ENCODE peak calls at places on chromosome 21, in seven cellular contexts. N, G, Q, V, A, S and C are unnamed samples. For H3K4me1, the result is how much of the 10 kb centered on the place peaks cover.

GRCh38 chr21:36881223-36881622 is 85.2 kb downstream of the HLCS start:
- DNase-seq in S (no peak), N (no peak), G (no peak), Q (no peak), A (no peak), V (peak), C (peak)

GRCh38 chr21:43924421-43925095 is 59.5 kb downstream of the AGPAT3 start:
- DNase-seq in S (no peak), G (no peak), N (no peak), V (no peak), Q (no peak), A (no peak), C (no peak)

GRCh38 chr21:25626752-25627151 is 12.3 kb upstream of the JAM2 start:
- DNase-seq in A (no peak), G (peak), S (no peak), V (no peak), N (no peak), Q (peak), C (no peak)

GRCh38 chr21:21084179-21084578 is 86.0 kb downstream of the NCAM2 start:
- DNase-seq in A (no peak), N (no peak), S (no peak), Q (no peak), G (no peak), V (peak), C (no peak)

GRCh38 chr21:36854391-36854790 is 112.1 kb downstream of the HLCS start:
- DNase-seq in A (no peak), V (peak), S (no peak), G (no peak), Q (no peak), N (peak), C (no peak)

GRCh38 chr21:35923971-35924370 is 136.4 kb downstream of the SETD4 start:
- DNase-seq in A (no peak), G (no peak), Q (no peak), N (no peak), V (no peak), S (no peak), C (no peak)

GRCh38 chr21:34077888-34078287 is 4.5 kb downstream of the MRPS6 start:
- DNase-seq in Q (no peak), S (no peak), A (no peak), V (no peak), N (no peak), G (no peak), C (no peak)

GRCh38 chr21:45996311-45997204 is 15.0 kb downstream of the COL6A1 start:
- DNase-seq in G (no peak), Q (no peak), N (no peak), V (no peak), S (peak), A (peak), C (no peak)

GRCh38 chr21:46001821-46002681 is 20.5 kb downstream of the COL6A1 start:
- DNase-seq in N (no peak), A (peak), V (no peak), S (peak), Q (no peak), G (peak), C (peak)

GRCh38 chr21:41759926-41760325 is 6.9 kb downstream of the RIPK4 start:
- DNase-seq in V (no peak), A (no peak), G (no peak), Q (no peak), S (peak), N (no peak), C (no peak)
- H3K4me1 ChIP-seq in V (under half), A (under half), G (under half), Q (under half), S (under half), N (half or more), C (under half)

DNA sequence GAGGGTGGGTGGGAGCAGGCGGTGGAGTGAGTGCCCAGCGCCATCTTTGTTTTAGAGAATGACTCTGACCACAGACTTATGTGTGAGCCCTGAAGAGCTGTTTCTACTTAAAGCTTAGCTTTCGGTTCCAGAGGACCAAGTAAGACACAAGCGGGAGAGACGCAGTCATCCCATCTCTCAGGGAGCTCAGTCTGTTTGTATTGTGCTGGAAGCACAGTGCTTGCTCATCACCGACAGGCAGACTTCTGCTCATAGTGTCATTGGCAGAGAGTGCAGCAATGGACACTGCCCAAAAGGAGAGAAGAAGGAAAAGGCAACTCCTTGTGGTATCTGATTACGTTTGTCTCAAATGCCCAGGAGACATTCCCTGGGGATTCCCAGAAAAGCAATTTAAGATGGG is 65.8 kb downstream of the KCNJ15 start:
- DNase-seq in N (no peak), G (no peak), A (no peak), V (no peak), Q (no peak), S (no peak), C (no peak)
- H3K4me1 ChIP-seq in N (under half), G (under half), A (under half), V (half or more), Q (under half), S (under half), C (under half)

DNA sequence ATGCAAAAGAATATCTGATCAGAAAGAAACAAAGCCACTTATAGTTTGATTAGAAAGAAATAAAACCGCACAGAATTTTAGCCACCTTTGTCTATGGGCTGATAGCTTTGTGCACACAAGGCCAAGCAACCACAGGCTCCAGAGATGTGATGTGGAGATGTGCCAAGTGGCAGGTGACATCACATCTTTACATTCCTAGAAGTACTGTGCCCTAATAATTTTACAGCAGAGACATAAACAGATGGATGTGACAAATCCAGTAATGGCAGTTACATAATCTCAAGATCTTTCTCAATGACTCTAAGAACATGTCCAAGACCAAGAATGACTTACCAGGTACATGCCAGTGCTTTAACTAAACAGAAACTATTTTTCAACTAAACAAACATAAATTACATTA is 159.5 kb downstream of the LTN1 start:
- DNase-seq in G (no peak), V (no peak), A (no peak), Q (no peak), S (no peak), N (no peak), C (no peak)
- H3K4me1 ChIP-seq in G (under half), V (under half), A (under half), Q (under half), S (under half), N (under half), C (under half)

GRCh38 chr21:26954591-26955214 is 12.2 kb downstream of the ADAMTS5 start:
- DNase-seq in V (no peak), G (no peak), N (no peak), A (no peak), Q (no peak), S (no peak), C (no peak)

GRCh38 chr21:26956216-26956615 is 10.7 kb downstream of the ADAMTS5 start:
- DNase-seq in G (no peak), N (no peak), A (no peak), V (no peak), Q (no peak), S (no peak), C (no peak)

GRCh38 chr21:26961704-26962103 is 5.2 kb downstream of the ADAMTS5 start:
- DNase-seq in V (no peak), G (no peak), Q (no peak), N (no peak), A (no peak), S (no peak), C (no peak)

GRCh38 chr21:26962516-26963305 is 4.2 kb downstream of the ADAMTS5 start:
- DNase-seq in A (no peak), V (peak), G (no peak), S (no peak), Q (no peak), N (no peak), C (no peak)

GRCh38 chr21:26958792-26959191 is 8.1 kb downstream of the ADAMTS5 start:
- DNase-seq in G (no peak), Q (no peak), N (no peak), V (no peak), S (no peak), A (no peak), C (no peak)
- H3K4me1 ChIP-seq in G (under half), Q (under half), N (under half), V (half or more), S (under half), A (under half), C (under half)